ENCODE peak calls at places on chromosomes 16 and 17, in ten cellular contexts. R is effector memory CD4-positive, alpha-beta T cell; N is activated T-cell treated with anti-CD3 and anti-CD28 coated beads for 1 hour; W is CD4-positive, CD25-positive, alpha-beta regulatory T cell; M is cardiac fibroblast; P is KBM-7; O is nucleus accumbens; J is GM20000; D is mesendoderm; U is AG09319. X is an unnamed sample.

GRCh38 chr16:69311533-69312388 is 611 bp downstream of the VPS4A start:
- DNase-seq in W (peak), R (no peak), M (peak), O (no peak), N (peak), D (peak), P (peak), U (no peak), J (peak), X (peak)

GRCh38 chr16:21026846-21027245 is 123.8 kb downstream of the DNAH3 start:
- DNase-seq in R (no peak), M (no peak), O (no peak), P (no peak), U (no peak), J (no peak), D (no peak), W (no peak), N (no peak), X (no peak)

GRCh38 chr17:73480740-73481139 is 163.5 kb downstream of the SDK2 start:
- DNase-seq in U (no peak), D (no peak), N (no peak), M (no peak), P (no peak), W (no peak), J (no peak), R (no peak), O (no peak), X (no peak)

GRCh38 chr17:67993153-67993997 is 2.9 kb downstream of the C17orf58 start:
- DNase-seq in D (peak), R (peak), M (peak), O (peak), N (peak), W (peak), P (peak), J (peak), U (peak), X (peak)

GRCh38 chr16:68300736-68301459 is 9.8 kb downstream of the SLC7A6OS start:
- DNase-seq in D (no peak), U (no peak), P (no peak), J (no peak), N (no peak), W (no peak), R (no peak), O (no peak), M (no peak), X (no peak)

GRCh38 chr16:60091076-60091475 is 1357.0 kb upstream of the GOT2 start:
- DNase-seq in M (no peak), P (no peak), W (no peak), J (no peak), D (no peak), N (no peak), R (no peak), O (no peak), U (no peak), X (no peak)

GRCh38 chr17:47862621-47863440 is 11.9 kb upstream of the SP6 start:
- DNase-seq in R (no peak), U (peak), D (no peak), N (no peak), M (peak), W (no peak), P (no peak), O (no peak), J (no peak), X (no peak)

GRCh38 chr16:57601801-57602478 is 26.5 kb upstream of the ADGRG1 start:
- DNase-seq in N (no peak), D (no peak), M (no peak), R (peak), P (peak), O (no peak), W (peak), J (peak), U (no peak), X (peak)

GRCh38 chr17:77807051-77807745 is 151.3 kb upstream of the TNRC6C start:
- DNase-seq in D (no peak), O (no peak), N (no peak), P (no peak), J (no peak), U (no peak), M (no peak), R (no peak), W (no peak), X (no peak)

GRCh38 chr16:76175718-76176117 is 101.5 kb upstream of the CNTNAP4 start:
- DNase-seq in M (no peak), R (no peak), D (no peak), J (no peak), U (no peak), P (no peak), O (no peak), W (no peak), N (no peak), X (no peak)

GRCh38 chr16:27291106-27291505 is 22.5 kb upstream of the NSMCE1 start:
- DNase-seq in W (no peak), P (no peak), U (no peak), J (no peak), M (no peak), D (no peak), O (no peak), N (no peak), R (no peak), X (no peak)

GRCh38 chr16:10584956-10585561 is 4.7 kb upstream of the EMP2 start:
- DNase-seq in N (no peak), M (peak), P (no peak), D (no peak), J (no peak), U (no peak), R (no peak), O (no peak), W (no peak), X (no peak)

X was measured in SHP77.